ENCODE peak calls at places on chromosomes 11 and 22, in seven cellular contexts. F, R, A, N, G, E and V are unnamed samples.

GRCh38 chr22:44537016-44537936 is 39.2 kb upstream of the RTL6 start:
- DNase-seq in E (no peak), F (no peak), N (no peak), R (no peak), G (no peak), A (no peak), V (no peak)

GRCh38 chr11:5507586-5508305 is 2.0 kb downstream of the UBQLN3 start:
- DNase-seq in G (no peak), R (no peak), F (no peak), A (no peak), E (no peak), N (no peak), V (no peak)

GRCh38 chr11:91394718-91395414 is 829.8 kb upstream of the FAT3 start:
- DNase-seq in G (no peak), N (no peak), F (no peak), E (peak; percentile 25), R (no peak), A (no peak), V (no peak)

GRCh38 chr11:22539851-22540376 is 85.7 kb downstream of the FANCF start:
- DNase-seq in E (no peak), N (no peak), A (peak; percentile 56), R (peak; percentile 29), G (no peak), F (no peak), V (no peak)

GRCh38 chr11:83070044-83070877 is 1.4 kb downstream of the RAB30 start:
- DNase-seq in R (peak; percentile 72), G (no peak), F (no peak), N (no peak), E (no peak), A (peak; percentile 80), V (peak; percentile 42)

GRCh38 chr11:69205929-69206612 is 50.3 kb downstream of the SMIM38 start:
- DNase-seq in E (no peak), G (no peak), F (no peak), A (no peak), R (no peak), N (no peak), V (no peak)

GRCh38 chr22:25417792-25418191 is 146.7 kb upstream of the GRK3 start:
- DNase-seq in F (no peak), N (no peak), R (no peak), A (no peak), E (no peak), G (no peak), V (no peak)

GRCh38 chr11:67405196-67405567 is 1.3 kb downstream of the TBC1D10C start:
- DNase-seq in E (no peak), G (no peak), F (no peak), R (no peak), A (no peak), N (no peak), V (no peak)

GRCh38 chr11:8085006-8085645 is 4.1 kb downstream of the TUB start:
- DNase-seq in G (no peak), A (no peak), F (no peak), E (no peak), N (no peak), R (no peak), V (peak; percentile 9)

GRCh38 chr22:34804588-34804987 is 261.4 kb upstream of the ISX start:
- DNase-seq in R (no peak), N (no peak), F (no peak), G (no peak), E (no peak), A (peak; percentile 62), V (no peak)

GRCh38 chr22:48414662-48415061 is 1413.0 kb downstream of the BRD1 start:
- DNase-seq in E (no peak), N (no peak), G (no peak), A (no peak), F (no peak), R (no peak), V (no peak)

DNA sequence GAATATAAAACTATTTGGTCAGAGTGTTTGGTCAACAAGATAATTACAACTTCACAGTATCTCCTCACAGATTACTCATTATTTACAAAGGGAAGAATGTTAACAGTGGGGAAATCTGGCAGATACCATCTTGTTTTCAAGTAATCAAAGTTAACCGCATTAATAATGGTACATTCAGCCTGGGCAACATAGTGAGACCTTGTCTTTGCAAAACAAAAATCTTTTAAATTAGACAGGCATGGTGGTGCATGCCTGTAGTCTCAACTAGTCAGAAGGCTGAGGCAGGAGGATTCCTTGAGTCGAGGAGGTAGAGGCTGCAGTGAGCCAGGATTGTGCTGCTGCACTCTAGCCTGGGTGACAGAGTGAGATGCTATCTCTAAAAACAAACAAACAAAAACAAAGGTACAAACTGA is 78.5 kb downstream of the ACER3 start:
- DNase-seq in G (no peak), E (no peak), A (no peak), F (no peak), N (no peak), R (peak; percentile 16), V (no peak)
- H3K4me1 ChIP-seq in G (no peaks in the 10 kb centered on the region), E (no peaks in the 10 kb centered on the region), A (peaks cover 24% of the 10 kb centered on the region), F (no peaks in the 10 kb centered on the region), N (peaks cover 7% of the 10 kb centered on the region), R (peaks cover 7% of the 10 kb centered on the region), V (no peaks in the 10 kb centered on the region)

GRCh38 chr11:27205269-27205668 is 157.7 kb downstream of the CCDC34 start:
- DNase-seq in G (no peak), R (no peak), N (no peak), A (no peak), E (no peak), F (no peak), V (no peak)
- H3K4me1 ChIP-seq in G (peaks cover 33% of the 10 kb centered on the region), R (peaks cover 6% of the 10 kb centered on the region), N (peaks cover 2% of the 10 kb centered on the region), A (peaks cover 10% of the 10 kb centered on the region), E (peaks cover 9% of the 10 kb centered on the region), F (peaks cover 16% of the 10 kb centered on the region), V (no peaks in the 10 kb centered on the region)

DNA sequence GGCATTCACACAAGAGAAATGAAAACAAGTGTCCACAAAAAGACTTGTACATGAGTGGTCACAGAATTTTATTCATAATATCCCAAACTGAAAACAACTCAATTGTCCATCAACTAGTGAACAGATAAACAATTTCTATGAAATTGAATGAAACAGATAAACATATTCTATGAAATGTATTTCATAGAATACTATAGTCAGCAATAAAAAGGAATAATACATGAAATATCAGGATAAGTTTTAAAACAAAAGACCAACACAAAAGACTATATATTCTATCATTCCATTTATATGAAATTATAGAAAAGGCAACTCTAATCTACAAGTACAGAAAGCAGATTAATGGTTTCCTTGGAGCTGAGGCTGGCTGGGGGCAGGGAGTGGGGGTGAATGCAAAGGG is 15.7 kb downstream of the CCDC34 start:
- DNase-seq in A (peak; percentile 17), F (no peak), G (no peak), N (no peak), R (no peak), E (no peak), V (no peak)
- H3K4me1 ChIP-seq in A (peaks cover 34% of the 10 kb centered on the region), F (peaks cover 21% of the 10 kb centered on the region), G (peaks cover 21% of the 10 kb centered on the region), N (peaks cover 25% of the 10 kb centered on the region), R (no peaks in the 10 kb centered on the region), E (peaks cover 28% of the 10 kb centered on the region), V (no peaks in the 10 kb centered on the region)

GRCh38 chr22:23225724-23226496 is 45.6 kb downstream of the BCR start:
- DNase-seq in A (no peak), N (no peak), G (peak; percentile 62), F (no peak), E (no peak), R (peak; percentile 85), V (no peak)
- H3K4me1 ChIP-seq in A (peaks cover 83% of the 10 kb centered on the region), N (peaks cover 28% of the 10 kb centered on the region), G (peaks cover 73% of the 10 kb centered on the region), F (peaks cover 72% of the 10 kb centered on the region), E (no peaks in the 10 kb centered on the region), R (peaks cover 62% of the 10 kb centered on the region), V (peaks cover 16% of the 10 kb centered on the region)

DNA sequence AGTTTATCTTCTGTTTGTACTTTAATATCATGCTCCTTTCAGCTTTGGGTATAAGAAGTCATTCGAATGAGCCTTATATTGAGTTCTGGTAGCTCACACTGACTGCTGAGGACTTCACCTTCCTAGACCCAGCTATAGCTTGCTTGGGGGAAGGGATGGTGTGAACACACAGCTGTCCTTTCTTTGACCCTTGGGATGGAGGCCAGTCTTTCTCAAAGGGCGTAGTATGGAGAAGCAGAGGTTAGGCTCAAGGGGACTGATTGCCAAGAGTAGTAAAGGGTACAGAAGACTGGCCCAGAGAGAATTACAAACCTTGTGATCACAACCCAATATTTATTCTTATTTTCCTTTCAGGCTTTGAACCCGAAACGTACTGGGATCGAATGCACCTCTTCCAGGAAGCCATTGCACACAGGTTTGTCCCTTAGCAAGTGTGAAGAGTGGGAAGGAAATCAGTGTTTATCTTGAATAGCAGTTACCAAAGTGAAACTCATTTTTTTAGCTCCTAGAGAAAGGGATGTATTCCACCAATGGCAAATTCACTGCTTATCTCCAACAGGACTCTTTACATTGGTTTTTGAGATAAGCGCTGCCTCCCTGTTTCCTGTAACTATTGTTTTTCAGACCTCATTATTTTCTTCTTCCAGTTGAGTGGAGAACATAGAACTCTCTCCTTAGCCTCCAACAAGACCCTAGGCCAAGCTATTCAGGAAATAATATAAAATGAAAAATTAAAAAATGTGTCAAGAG is 42.8 kb upstream of the YWHAH start:
- DNase-seq in E (no peak), N (no peak), R (peak; percentile 83), G (no peak), F (no peak), A (no peak), V (no peak)
- H3K4me1 ChIP-seq in E (no peaks in the 10 kb centered on the region), N (no peaks in the 10 kb centered on the region), R (peaks cover 15% of the 10 kb centered on the region), G (no peaks in the 10 kb centered on the region), F (no peaks in the 10 kb centered on the region), A (peaks cover 17% of the 10 kb centered on the region), V (no peaks in the 10 kb centered on the region)